ENCODE peak calls at places on chromosomes 3 and 15, in seven cellular contexts. P, B, V, U, C, F and N are unnamed samples. For H4K20me1, the result is how much of the 10 kb centered on the place peaks cover.

GRCh38 chr15:41969851-41970431 is 2.4 kb downstream of the EHD4 start:
- DNase-seq in P (no peak), C (peak), F (no peak), U (peak), B (peak), V (peak), N (peak)

GRCh38 chr15:87620393-87620792 is 636.1 kb downstream of the NTRK3 start:
- DNase-seq in V (peak), F (no peak), B (no peak), P (no peak), U (no peak), C (no peak), N (peak)

GRCh38 chr3:149090907-149091306 is 4.6 kb upstream of the HLTF start:
- DNase-seq in V (no peak), U (peak), P (peak), C (no peak), F (no peak), B (no peak), N (no peak)

GRCh38 chr3:14150491-14151230 is 25.8 kb downstream of the TMEM43 start:
- DNase-seq in B (no peak), P (no peak), C (no peak), U (no peak), F (no peak), V (no peak), N (no peak)

GRCh38 chr15:101537681-101538080 is 48.2 kb upstream of the PCSK6 start:
- DNase-seq in V (no peak), P (no peak), U (no peak), C (no peak), B (no peak), F (no peak), N (no peak)

GRCh38 chr15:67127925-67128324 is 62.5 kb downstream of the SMAD3 start:
- DNase-seq in F (no peak), B (no peak), C (peak), V (peak), U (no peak), P (no peak), N (peak)

GRCh38 chr3:184604039-184604955 is 42.7 kb downstream of the EPHB3 start:
- DNase-seq in U (no peak), V (no peak), P (peak), B (no peak), F (peak), C (no peak), N (no peak)

GRCh38 chr15:100042558-100042957 is 299.2 kb downstream of the ADAMTS17 start:
- DNase-seq in P (no peak), F (no peak), C (peak), U (no peak), B (no peak), V (peak), N (peak)

GRCh38 chr3:12959395-12959794 is 113.8 kb downstream of the IQSEC1 start:
- DNase-seq in C (no peak), P (no peak), F (no peak), U (no peak), B (no peak), V (no peak), N (no peak)

GRCh38 chr3:44104668-44105321 is 136.9 kb upstream of the TOPAZ1 start:
- DNase-seq in F (no peak), V (peak), U (no peak), B (peak), C (peak), P (no peak), N (peak)

GRCh38 chr15:75943713-75944215 is 40.1 kb downstream of the FBXO22 start:
- DNase-seq in V (peak), C (peak), P (no peak), B (no peak), F (peak), U (no peak), N (peak)

GRCh38 chr3:69612791-69613190 is 126.5 kb upstream of the MITF start:
- DNase-seq in U (no peak), C (no peak), P (peak), B (no peak), V (no peak), F (no peak), N (no peak)

GRCh38 chr3:152296382-152296781 is 27.7 kb downstream of the MBNL1 start:
- DNase-seq in U (no peak), B (no peak), P (no peak), V (no peak), F (no peak), C (no peak), N (no peak)
- H4K20me1 ChIP-seq in U (half or more), B (under half), P (under half), V (under half), F (under half), C (half or more), N (under half)

GRCh38 chr3:11640009-11640673 is 3.6 kb downstream of the VGLL4 start:
- DNase-seq in U (no peak), F (no peak), C (no peak), V (no peak), P (no peak), B (no peak), N (no peak)

GRCh38 chr3:11641316-11641682 is 2.4 kb downstream of the VGLL4 start:
- DNase-seq in F (no peak), V (no peak), C (no peak), U (no peak), P (no peak), B (no peak), N (no peak)

GRCh38 chr3:11641683-11642407 is 1.9 kb downstream of the VGLL4 start:
- DNase-seq in U (peak), B (no peak), C (peak), V (peak), F (peak), P (peak), N (peak)

GRCh38 chr3:11643212-11644087 is at the start of gene VGLL4:
- DNase-seq in U (peak), P (peak), C (peak), V (peak), F (peak), B (no peak), N (peak)

DNA sequence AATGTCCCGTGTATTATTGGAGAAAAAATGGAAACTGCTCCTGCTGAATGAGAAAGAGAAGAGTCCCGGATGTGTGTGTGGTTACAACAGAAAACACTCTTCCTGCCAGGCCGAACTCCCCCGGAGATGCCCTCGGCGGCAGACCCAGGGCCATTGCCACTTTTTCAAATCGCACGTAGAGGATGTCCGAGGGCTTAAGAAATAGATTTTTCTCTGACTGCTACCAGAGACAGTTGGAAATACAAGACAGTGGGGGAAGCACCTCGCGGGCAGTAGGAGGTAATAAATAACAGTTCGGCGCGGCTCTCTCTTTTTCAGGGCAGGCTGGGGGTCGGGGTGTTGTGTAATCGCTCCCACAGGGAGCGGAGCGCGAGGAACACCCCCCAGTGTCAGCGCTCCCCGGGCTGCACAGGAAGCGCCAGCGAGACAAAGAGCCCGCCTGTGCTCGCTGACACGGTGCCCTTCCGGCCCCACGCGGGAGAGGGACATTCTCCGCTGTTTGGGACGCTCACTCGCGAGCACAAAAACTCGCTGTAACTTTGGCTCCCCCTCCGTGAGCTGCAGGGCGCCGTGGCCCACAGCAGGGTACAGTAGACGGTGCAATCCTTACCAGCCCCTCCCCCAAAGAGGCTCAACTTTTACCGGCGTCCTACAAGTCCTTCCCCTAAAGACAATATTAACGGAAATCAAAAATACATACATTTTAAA is 1.1 kb downstream of the VGLL4 start:
- DNase-seq in C (peak), P (peak), V (peak), B (peak), F (peak), U (peak), N (peak)
- TF ChIP-seq CTCF in C (no peak), P (no peak), V (no peak), B (peak), F (no peak), U (no peak), N (no peak)

GRCh38 chr3:16012086-16012485 is 162.4 kb upstream of the GALNT15 start:
- DNase-seq in P (no peak), F (no peak), U (no peak), C (peak), V (peak), B (no peak), N (peak)

GRCh38 chr3:16013563-16013962 is 160.9 kb upstream of the GALNT15 start:
- DNase-seq in C (peak), B (no peak), V (peak), F (no peak), P (no peak), U (no peak), N (peak)

GRCh38 chr3:16011376-16011775 is 163.1 kb upstream of the GALNT15 start:
- DNase-seq in V (peak), P (no peak), U (no peak), C (peak), F (no peak), B (no peak), N (no peak)
- H3K4me3 ChIP-seq in V (no peak), P (no peak), U (no peak), C (no peak), F (no peak), B (no peak), N (no peak)

GRCh38 chr15:31347981-31348803 is 21.6 kb downstream of the KLF13 start:
- DNase-seq in P (no peak), B (no peak), V (no peak), U (no peak), F (no peak), C (no peak), N (no peak)
- H4K20me1 ChIP-seq in P (half or more), B (under half), V (under half), U (under half), F (under half), C (half or more), N (under half)